ENCODE peak calls at places on chromosome 9, in nine cellular contexts. E, X, K, V, O, T, N, R and H are unnamed samples.

GRCh38 chr9:82273121-82273520 is 284.5 kb downstream of the SPATA31D1 start:
- DNase-seq in E (no peak), X (no peak), K (no peak), V (no peak), O (peak), T (no peak), N (no peak), R (peak), H (no peak)

GRCh38 chr9:127905788-127906191 is 6.4 kb upstream of the ST6GALNAC6 start:
- DNase-seq in E (no peak), X (no peak), K (peak), V (peak), O (no peak), T (no peak), N (peak), R (no peak), H (peak)

GRCh38 chr9:77712533-77713130 is 64.5 kb upstream of the GNA14 start:
- DNase-seq in E (no peak), X (no peak), K (no peak), V (no peak), O (peak), T (no peak), N (no peak), R (peak), H (no peak)

GRCh38 chr9:22169243-22169642 is 160.1 kb upstream of the CDKN2B start:
- DNase-seq in E (no peak), X (no peak), K (no peak), V (no peak), O (peak), T (no peak), N (no peak), R (peak), H (no peak)

GRCh38 chr9:121721770-121722169 is 70.3 kb downstream of the DAB2IP start:
- DNase-seq in E (peak), X (peak), K (no peak), V (no peak), O (peak), T (no peak), N (no peak), R (no peak), H (no peak)

GRCh38 chr9:20989923-20990341 is 41.5 kb downstream of the HACD4 start:
- DNase-seq in E (peak), X (peak), K (no peak), V (no peak), O (no peak), T (peak), N (no peak), R (no peak), H (no peak)

GRCh38 chr9:7171461-7171860 is 413.7 kb downstream of the KDM4C start:
- DNase-seq in E (no peak), X (no peak), K (no peak), V (no peak), O (no peak), T (no peak), N (no peak), R (no peak), H (no peak)

GRCh38 chr9:126536836-126537465 is 76.8 kb upstream of the LMX1B start:
- DNase-seq in E (no peak), X (no peak), K (no peak), V (no peak), O (no peak), T (no peak), N (no peak), R (no peak), H (no peak)

GRCh38 chr9:133103183-133103986 is 17.7 kb downstream of the RALGDS start:
- DNase-seq in E (peak), X (peak), K (peak), V (peak), O (no peak), T (peak), N (peak), R (no peak), H (peak)

GRCh38 chr9:81540142-81540701 is 149.1 kb downstream of the TLE1 start:
- DNase-seq in E (no peak), X (no peak), K (no peak), V (no peak), O (no peak), T (no peak), N (no peak), R (no peak), H (no peak)

GRCh38 chr9:20981486-20981885 is 50.0 kb downstream of the HACD4 start:
- DNase-seq in E (no peak), X (no peak), K (no peak), V (no peak), O (peak), T (no peak), N (no peak), R (no peak), H (no peak)

GRCh38 chr9:133986774-133987454 is 5.2 kb downstream of the VAV2 start:
- DNase-seq in E (no peak), X (peak), K (no peak), V (no peak), O (no peak), T (no peak), N (no peak), R (no peak), H (no peak)

GRCh38 chr9:95528908-95529502 is 12.2 kb upstream of the PTCH1 start:
- DNase-seq in E (no peak), X (no peak), K (no peak), V (no peak), O (no peak), T (no peak), N (no peak), R (no peak), H (no peak)

GRCh38 chr9:71909887-71910601 is 949 bp downstream of the ABHD17B start:
- DNase-seq in E (peak), X (peak), K (peak), V (peak), O (peak), T (peak), N (peak), R (peak), H (peak)

GRCh38 chr9:18281291-18281690 is 192.7 kb upstream of the ADAMTSL1 start:
- DNase-seq in E (no peak), X (no peak), K (no peak), V (no peak), O (no peak), T (no peak), N (no peak), R (no peak), H (no peak)

GRCh38 chr9:136761545-136761981 is 2.8 kb downstream of the LCN15 start:
- DNase-seq in E (no peak), X (no peak), K (no peak), V (no peak), O (no peak), T (peak), N (no peak), R (no peak), H (no peak)

GRCh38 chr9:581673-582497 is 259.6 kb upstream of the DMRT1 start:
- DNase-seq in E (no peak), X (no peak), K (no peak), V (no peak), O (no peak), T (no peak), N (peak), R (no peak), H (no peak)
- TF ChIP-seq CTCF in E (no peak), X (no peak), K (no peak), V (no peak), O (peak), T (no peak), N (peak), R (peak), H (no peak)

DNA sequence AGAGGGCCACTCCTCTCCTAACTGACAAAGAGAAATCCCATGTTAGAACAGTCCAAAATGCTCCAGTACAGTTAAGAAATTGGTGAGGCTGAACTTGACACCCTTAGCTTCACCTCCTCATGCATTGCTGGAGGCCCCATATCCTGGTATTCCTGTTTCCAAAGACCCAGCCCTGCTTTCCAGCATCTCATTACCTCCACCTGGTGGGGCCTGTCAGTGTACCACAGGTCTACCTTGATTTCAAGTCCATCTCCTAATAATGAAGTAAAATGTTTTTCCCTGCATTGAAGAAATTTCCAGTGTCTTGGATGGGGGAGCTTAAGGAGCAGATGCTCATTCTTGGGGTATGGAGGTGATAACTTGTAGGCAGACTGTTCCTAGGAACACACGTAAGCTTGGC is 70.6 kb upstream of the S1PR3 start:
- DNase-seq in E (no peak), X (no peak), K (no peak), V (no peak), O (no peak), T (no peak), N (no peak), R (no peak), H (no peak)
- TF ChIP-seq CTCF in E (no peak), X (no peak), K (no peak), V (no peak), O (no peak), T (no peak), N (no peak), R (peak), H (no peak)

GRCh38 chr9:89410709-89411111 is 87.2 kb downstream of the SEMA4D start:
- DNase-seq in E (no peak), X (no peak), K (no peak), V (no peak), O (no peak), T (no peak), N (no peak), R (peak), H (peak)
- TF ChIP-seq CTCF in E (no peak), X (no peak), K (no peak), V (no peak), O (no peak), T (no peak), N (no peak), R (peak), H (peak)

GRCh38 chr9:29830815-29831214 is 2257.5 kb upstream of the C9orf72 start:
- DNase-seq in E (no peak), X (no peak), K (no peak), V (no peak), O (no peak), T (no peak), N (no peak), R (peak), H (no peak)
- TF ChIP-seq CTCF in E (no peak), X (no peak), K (no peak), V (no peak), O (no peak), T (no peak), N (peak), R (peak), H (no peak)

DNA sequence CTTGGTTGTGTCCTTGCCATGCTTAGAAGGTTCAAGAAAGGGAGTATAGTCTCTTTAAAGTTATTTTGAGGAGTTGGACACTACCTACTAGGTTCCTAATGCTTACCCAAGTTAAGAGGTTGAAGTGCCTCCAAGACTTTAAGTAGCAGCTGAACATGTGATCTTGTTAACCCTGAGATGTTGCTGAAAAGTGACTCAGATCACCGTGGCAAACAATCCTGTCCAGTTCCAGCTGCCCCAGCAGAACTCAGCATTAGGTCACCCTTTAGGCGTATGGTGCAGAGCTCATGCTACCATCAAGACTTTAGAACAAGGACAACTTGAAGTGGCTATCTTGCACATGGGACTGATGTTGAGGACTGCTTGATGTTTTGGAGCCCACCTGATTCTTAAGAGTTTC is 22.5 kb downstream of the ZNF462 start:
- DNase-seq in E (no peak), X (no peak), K (no peak), V (no peak), O (peak), T (no peak), N (no peak), R (peak), H (no peak)
- TF ChIP-seq CTCF in E (no peak), X (no peak), K (no peak), V (no peak), O (no peak), T (no peak), N (no peak), R (no peak), H (no peak)